ENCODE peak calls at places on chromosomes 13 and 19, in five cellular contexts. W is psoas muscle, N is tibial artery, R is fibroblast of villous mesenchyme, X is epithelial cell of esophagus. F is an unnamed sample.

GRCh38 chr19:58095328-58095727 is 2.7 kb downstream of the ZSCAN18 start:
- DNase-seq in W (no peak), N (no peak), R (no peak), X (no peak), F (no peak)

GRCh38 chr13:80334582-80335260 is 6.2 kb downstream of the SPRY2 start:
- DNase-seq in W (no peak), N (no peak), R (peak; percentile 53), X (peak; percentile 52), F (peak; percentile 72)

GRCh38 chr13:69857188-69857821 is 250.3 kb upstream of the ATXN8OS start:
- DNase-seq in W (no peak), N (no peak), R (peak; percentile 20), X (peak; percentile 70), F (peak; percentile 35)

GRCh38 chr19:53910170-53910518 is 1.1 kb downstream of the CACNG7 start:
- DNase-seq in W (no peak), N (no peak), R (no peak), X (no peak), F (no peak)

GRCh38 chr13:95298971-95299627 is 2.2 kb downstream of the ABCC4 start:
- DNase-seq in W (no peak), N (no peak), R (peak; percentile 79), X (peak; percentile 56), F (peak; percentile 90)

GRCh38 chr13:35496761-35497386 is 20.4 kb upstream of the MAB21L1 start:
- DNase-seq in W (no peak), N (no peak), R (peak; percentile 4), X (no peak), F (peak; percentile 44)

GRCh38 chr13:32278456-32278855 is 36.7 kb downstream of the ZAR1L start:
- DNase-seq in W (no peak), N (no peak), R (peak; percentile 22), X (peak; percentile 49), F (peak; percentile 78)

GRCh38 chr19:51980116-51980736 is 6.4 kb downstream of the ZNF350 start:
- DNase-seq in W (no peak), N (no peak), R (peak; percentile 34), X (peak; percentile 61), F (peak; percentile 25)

GRCh38 chr19:10828981-10829821 is 6.8 kb downstream of the TMED1 start:
- DNase-seq in W (no peak), N (no peak), R (no peak), X (no peak), F (no peak)
- TF ChIP-seq CTCF in W (no peak), N (no peak), R (peak; percentile 12), X (no peak), F (peak; percentile 9)

DNA sequence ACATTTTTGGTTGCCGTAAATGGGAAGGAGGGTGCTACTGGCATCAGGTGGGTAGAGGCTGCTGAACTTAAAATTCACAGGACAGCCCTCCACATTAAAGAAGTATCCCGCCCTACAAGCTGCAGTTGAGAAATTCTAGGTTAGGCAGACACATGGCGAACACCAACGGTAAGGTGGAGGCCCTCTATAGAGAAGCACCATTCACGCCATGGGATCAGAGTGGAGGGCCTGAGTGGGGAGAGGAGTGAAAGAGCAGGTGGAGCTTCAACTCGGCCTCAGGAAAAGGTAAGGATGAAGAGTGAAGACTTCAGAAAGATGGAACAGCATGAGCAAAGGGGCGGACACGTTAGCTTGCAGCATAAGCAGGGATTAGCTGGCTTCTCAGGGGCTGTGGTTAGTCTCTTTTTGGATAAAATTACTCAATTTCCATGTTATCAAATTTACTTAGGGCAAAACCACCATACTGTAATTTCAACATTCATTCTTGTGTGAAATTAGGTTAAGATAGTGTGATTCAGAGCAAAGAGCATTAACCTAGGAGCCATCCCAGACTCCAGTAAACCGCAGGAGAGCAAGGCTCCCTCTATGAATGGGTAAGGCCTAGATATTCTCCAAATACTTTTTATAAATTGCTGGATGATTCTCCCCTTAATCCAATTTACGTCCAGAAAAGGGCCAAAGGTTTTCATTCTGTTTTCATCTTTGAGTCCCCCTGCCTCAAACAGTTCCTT is 1.2 kb downstream of the EEF1AKMT1 start:
- DNase-seq in W (no peak), N (no peak), R (peak; percentile 64), X (no peak), F (peak; percentile 33)
- H3K4me3 ChIP-seq in W (peak overlapping the region; percentile 83), N (peak overlapping the region; percentile 70), R (peak overlapping the region; percentile 75), X (peak overlapping the region; percentile 72), F (peak overlapping the region; percentile 64)

GRCh38 chr13:99481357-99481756 is 19.9 kb upstream of the TM9SF2 start:
- DNase-seq in W (no peak), N (no peak), R (peak; percentile 65), X (peak; percentile 69), F (no peak)
- TF ChIP-seq CTCF in W (no peak), N (no peak), R (no peak), X (no peak), F (no peak)

GRCh38 chr19:40610396-40611064 is 9.4 kb downstream of the LTBP4 start:
- DNase-seq in W (peak; percentile 72), N (peak; percentile 58), R (no peak), X (peak; percentile 41), F (no peak)
- H3K4me3 ChIP-seq in W (peak overlapping the region; percentile 61), N (peak overlapping the region; percentile 58), R (peak overlapping the region; percentile 21), X (peak overlapping the region; percentile 11), F (peak overlapping the region; percentile 17)

GRCh38 chr13:112943309-112944125 is 25.5 kb upstream of the MCF2L start:
- DNase-seq in W (peak; percentile 48), N (no peak), R (peak; percentile 19), X (peak; percentile 32), F (no peak)

GRCh38 chr13:112942689-112943308 is 26.2 kb upstream of the MCF2L start:
- DNase-seq in W (peak; percentile 95), N (peak; percentile 99), R (peak; percentile 91), X (peak; percentile 96), F (peak; percentile 92)

GRCh38 chr13:112940236-112940635 is 28.8 kb upstream of the MCF2L start:
- DNase-seq in W (no peak), N (no peak), R (no peak), X (no peak), F (no peak)

GRCh38 chr13:112938680-112939079 is 30.3 kb upstream of the MCF2L start:
- DNase-seq in W (no peak), N (no peak), R (no peak), X (no peak), F (no peak)

GRCh38 chr13:112941349-112941748 is 27.7 kb upstream of the MCF2L start:
- DNase-seq in W (no peak), N (no peak), R (no peak), X (no peak), F (no peak)
- TF ChIP-seq CTCF in W (no peak), N (no peak), R (no peak), X (no peak), F (no peak)

DNA sequence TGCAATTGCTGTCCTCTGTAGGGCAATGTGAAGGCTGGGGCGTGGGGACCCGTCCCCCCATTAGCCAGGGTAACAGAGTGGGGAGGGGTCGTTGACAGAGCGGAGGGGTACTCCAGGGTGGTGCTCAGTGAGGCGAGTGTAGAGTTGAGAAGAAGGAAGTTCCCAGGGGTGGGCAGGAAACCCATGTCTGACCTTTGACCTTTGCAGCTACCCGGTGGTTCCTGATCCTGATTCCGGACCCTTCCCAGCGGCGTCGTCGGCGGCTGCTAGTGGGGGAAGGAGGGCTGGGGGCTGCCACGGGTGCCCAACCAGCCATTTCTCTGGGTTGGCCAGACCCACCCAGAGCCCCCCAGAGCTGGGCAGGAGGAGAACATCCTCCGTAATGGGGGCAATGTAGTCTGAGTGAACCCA is 2.1 kb upstream of the PLVAP start:
- DNase-seq in W (no peak), N (no peak), R (no peak), X (no peak), F (no peak)
- H3K4me3 ChIP-seq in W (no peak overlapping the region), N (no peak overlapping the region), R (no peak overlapping the region), X (no peak overlapping the region), F (no peak overlapping the region)

DNA sequence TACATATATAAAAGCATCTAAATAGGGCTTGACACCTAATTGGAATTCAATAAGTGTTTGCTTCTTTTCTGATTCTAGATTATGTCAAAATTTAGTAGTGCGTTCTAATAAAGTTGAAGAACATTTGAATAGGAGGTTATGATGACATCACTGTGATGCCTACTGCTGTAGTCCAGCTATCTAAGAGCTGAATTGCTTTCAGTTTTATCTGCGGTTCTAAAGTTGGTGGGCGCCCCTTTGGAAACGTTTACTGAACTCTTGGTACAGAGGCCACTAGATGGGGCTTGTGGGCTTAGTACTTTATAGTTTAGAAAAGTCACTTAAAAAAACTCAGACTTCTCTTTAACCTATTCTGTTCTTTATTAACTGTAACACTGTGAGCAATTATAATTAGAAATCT is 776.9 kb downstream of the GPC5 start:
- DNase-seq in W (no peak), N (no peak), R (peak; percentile 53), X (peak; percentile 10), F (peak; percentile 61)
- TF ChIP-seq CTCF in W (no peak), N (peak; percentile 14), R (peak; percentile 50), X (peak; percentile 25), F (peak; percentile 49)

F was measured in fibroblast of mammary gland.